ENCODE peak calls at places on chromosomes 1 and 21, in nine cellular contexts. One of them, this sample, is unnamed.

GRCh38 chr1:244945109-244945671 is 80.8 kb upstream of the HNRNPU start:
- DNase-seq in GM13977: peak
- DNase-seq in brain microvascular endothelial cell: no peak
- DNase-seq in nephron progenitor cell: no peak
- DNase-seq in cardiac fibroblast: no peak
- DNase-seq in activated naive CD8-positive, alpha-beta T cell treated with anti-CD3 and anti-CD28 coated beads, Interleukin-2, amount 50 U/mL, for 24 hours: no peak
- DNase-seq in CD8-positive, alpha-beta T cell: no peak
- DNase-seq in psoas muscle: no peak
- DNase-seq in right lobe of liver: no peak
- DNase-seq in this sample: no peak

GRCh38 chr1:58497499-58497898 is 49.0 kb downstream of the OMA1 start:
- DNase-seq in GM13977: no peak
- DNase-seq in brain microvascular endothelial cell: no peak
- DNase-seq in nephron progenitor cell: no peak
- DNase-seq in cardiac fibroblast: no peak
- DNase-seq in activated naive CD8-positive, alpha-beta T cell treated with anti-CD3 and anti-CD28 coated beads, Interleukin-2, amount 50 U/mL, for 24 hours: no peak
- DNase-seq in CD8-positive, alpha-beta T cell: no peak
- DNase-seq in psoas muscle: no peak
- DNase-seq in right lobe of liver: no peak
- DNase-seq in this sample: no peak

GRCh38 chr1:150261367-150261766 is 3.8 kb downstream of the CA14 start:
- DNase-seq in GM13977: no peak
- DNase-seq in brain microvascular endothelial cell: no peak
- DNase-seq in nephron progenitor cell: no peak
- DNase-seq in cardiac fibroblast: no peak
- DNase-seq in activated naive CD8-positive, alpha-beta T cell treated with anti-CD3 and anti-CD28 coated beads, Interleukin-2, amount 50 U/mL, for 24 hours: no peak
- DNase-seq in CD8-positive, alpha-beta T cell: no peak
- DNase-seq in psoas muscle: no peak
- DNase-seq in right lobe of liver: peak
- DNase-seq in this sample: no peak

GRCh38 chr21:30468912-30469812 is 11.0 kb downstream of the KRTAP19-1 start:
- DNase-seq in GM13977: no peak
- DNase-seq in brain microvascular endothelial cell: no peak
- DNase-seq in nephron progenitor cell: peak
- DNase-seq in cardiac fibroblast: no peak
- DNase-seq in activated naive CD8-positive, alpha-beta T cell treated with anti-CD3 and anti-CD28 coated beads, Interleukin-2, amount 50 U/mL, for 24 hours: no peak
- DNase-seq in CD8-positive, alpha-beta T cell: no peak
- DNase-seq in psoas muscle: no peak
- DNase-seq in right lobe of liver: no peak
- DNase-seq in this sample: no peak

GRCh38 chr1:31199924-31200323 is 39.8 kb downstream of the NKAIN1 start:
- DNase-seq in GM13977: no peak
- DNase-seq in brain microvascular endothelial cell: no peak
- DNase-seq in nephron progenitor cell: no peak
- DNase-seq in cardiac fibroblast: no peak
- DNase-seq in activated naive CD8-positive, alpha-beta T cell treated with anti-CD3 and anti-CD28 coated beads, Interleukin-2, amount 50 U/mL, for 24 hours: no peak
- DNase-seq in CD8-positive, alpha-beta T cell: no peak
- DNase-seq in psoas muscle: no peak
- DNase-seq in right lobe of liver: no peak
- DNase-seq in this sample: no peak

GRCh38 chr1:7869136-7869905 is 16.5 kb upstream of the UTS2 start:
- DNase-seq in GM13977: no peak
- DNase-seq in brain microvascular endothelial cell: no peak
- DNase-seq in nephron progenitor cell: no peak
- DNase-seq in cardiac fibroblast: no peak
- DNase-seq in activated naive CD8-positive, alpha-beta T cell treated with anti-CD3 and anti-CD28 coated beads, Interleukin-2, amount 50 U/mL, for 24 hours: no peak
- DNase-seq in CD8-positive, alpha-beta T cell: no peak
- DNase-seq in psoas muscle: no peak
- DNase-seq in right lobe of liver: no peak
- DNase-seq in this sample: no peak

GRCh38 chr1:179047637-179048002 is 21.9 kb downstream of the FAM20B start:
- DNase-seq in GM13977: no peak
- DNase-seq in brain microvascular endothelial cell: no peak
- DNase-seq in nephron progenitor cell: no peak
- DNase-seq in cardiac fibroblast: no peak
- DNase-seq in activated naive CD8-positive, alpha-beta T cell treated with anti-CD3 and anti-CD28 coated beads, Interleukin-2, amount 50 U/mL, for 24 hours: no peak
- DNase-seq in CD8-positive, alpha-beta T cell: no peak
- DNase-seq in psoas muscle: no peak
- DNase-seq in right lobe of liver: no peak
- DNase-seq in this sample: no peak

GRCh38 chr1:37752583-37753471 is 12.1 kb downstream of the EPHA10 start:
- DNase-seq in GM13977: peak
- DNase-seq in brain microvascular endothelial cell: peak
- DNase-seq in nephron progenitor cell: peak
- DNase-seq in cardiac fibroblast: peak
- DNase-seq in activated naive CD8-positive, alpha-beta T cell treated with anti-CD3 and anti-CD28 coated beads, Interleukin-2, amount 50 U/mL, for 24 hours: peak
- DNase-seq in CD8-positive, alpha-beta T cell: no peak
- DNase-seq in psoas muscle: no peak
- DNase-seq in right lobe of liver: no peak
- DNase-seq in this sample: no peak

GRCh38 chr1:93676424-93676823 is 5.2 kb downstream of the BCAR3 start:
- DNase-seq in GM13977: no peak
- DNase-seq in brain microvascular endothelial cell: no peak
- DNase-seq in nephron progenitor cell: no peak
- DNase-seq in cardiac fibroblast: peak
- DNase-seq in activated naive CD8-positive, alpha-beta T cell treated with anti-CD3 and anti-CD28 coated beads, Interleukin-2, amount 50 U/mL, for 24 hours: no peak
- DNase-seq in CD8-positive, alpha-beta T cell: no peak
- DNase-seq in psoas muscle: peak
- DNase-seq in right lobe of liver: no peak
- DNase-seq in this sample: peak

GRCh38 chr1:203521071-203521794 is 27.3 kb downstream of the OPTC start:
- DNase-seq in GM13977: no peak
- DNase-seq in brain microvascular endothelial cell: no peak
- DNase-seq in nephron progenitor cell: no peak
- DNase-seq in cardiac fibroblast: no peak
- DNase-seq in activated naive CD8-positive, alpha-beta T cell treated with anti-CD3 and anti-CD28 coated beads, Interleukin-2, amount 50 U/mL, for 24 hours: no peak
- DNase-seq in CD8-positive, alpha-beta T cell: no peak
- DNase-seq in psoas muscle: no peak
- DNase-seq in right lobe of liver: no peak
- DNase-seq in this sample: no peak

GRCh38 chr1:36612881-36613280 is 130.2 kb upstream of the CSF3R start:
- DNase-seq in GM13977: no peak
- DNase-seq in brain microvascular endothelial cell: no peak
- DNase-seq in nephron progenitor cell: no peak
- DNase-seq in cardiac fibroblast: no peak
- DNase-seq in activated naive CD8-positive, alpha-beta T cell treated with anti-CD3 and anti-CD28 coated beads, Interleukin-2, amount 50 U/mL, for 24 hours: no peak
- DNase-seq in CD8-positive, alpha-beta T cell: no peak
- DNase-seq in psoas muscle: no peak
- DNase-seq in right lobe of liver: no peak
- DNase-seq in this sample: no peak

GRCh38 chr21:42125571-42126544 is 54.7 kb downstream of the UMODL1 start:
- DNase-seq in GM13977: no peak
- DNase-seq in brain microvascular endothelial cell: peak
- DNase-seq in nephron progenitor cell: no peak
- DNase-seq in cardiac fibroblast: peak
- DNase-seq in activated naive CD8-positive, alpha-beta T cell treated with anti-CD3 and anti-CD28 coated beads, Interleukin-2, amount 50 U/mL, for 24 hours: no peak
- DNase-seq in CD8-positive, alpha-beta T cell: no peak
- DNase-seq in psoas muscle: no peak
- DNase-seq in right lobe of liver: no peak
- DNase-seq in this sample: peak

GRCh38 chr1:220809704-220810103 is 23.0 kb downstream of the MTARC1 start:
- DNase-seq in GM13977: no peak
- DNase-seq in brain microvascular endothelial cell: no peak
- DNase-seq in nephron progenitor cell: no peak
- DNase-seq in cardiac fibroblast: no peak
- DNase-seq in activated naive CD8-positive, alpha-beta T cell treated with anti-CD3 and anti-CD28 coated beads, Interleukin-2, amount 50 U/mL, for 24 hours: no peak
- DNase-seq in CD8-positive, alpha-beta T cell: no peak
- DNase-seq in psoas muscle: no peak
- DNase-seq in right lobe of liver: peak
- DNase-seq in this sample: no peak

GRCh38 chr1:187960125-187960638 is 1131.4 kb downstream of the PLA2G4A start:
- DNase-seq in GM13977: no peak
- DNase-seq in brain microvascular endothelial cell: no peak
- DNase-seq in nephron progenitor cell: no peak
- DNase-seq in cardiac fibroblast: no peak
- DNase-seq in activated naive CD8-positive, alpha-beta T cell treated with anti-CD3 and anti-CD28 coated beads, Interleukin-2, amount 50 U/mL, for 24 hours: no peak
- DNase-seq in CD8-positive, alpha-beta T cell: no peak
- DNase-seq in psoas muscle: no peak
- DNase-seq in right lobe of liver: no peak
- DNase-seq in this sample: no peak

GRCh38 chr1:225746361-225747179 is 31.1 kb upstream of the SRP9 start:
- DNase-seq in GM13977: no peak
- DNase-seq in brain microvascular endothelial cell: peak
- DNase-seq in nephron progenitor cell: peak
- DNase-seq in cardiac fibroblast: peak
- DNase-seq in activated naive CD8-positive, alpha-beta T cell treated with anti-CD3 and anti-CD28 coated beads, Interleukin-2, amount 50 U/mL, for 24 hours: no peak
- DNase-seq in CD8-positive, alpha-beta T cell: no peak
- DNase-seq in psoas muscle: peak
- DNase-seq in right lobe of liver: peak
- DNase-seq in this sample: peak

This sample was measured in fibroblast of the aortic adventitia.